ENCODE peak calls at places on chromosomes 16 and 17, in five cellular contexts. L is PC-3, K is lower lobe of right lung, M is AG04450, D is left lung. O is an unnamed sample.

GRCh38 chr17:8997994-8998628 is 23.2 kb upstream of the NTN1 start:
- DNase-seq in M (no peak), K (peak), L (peak), D (peak), O (peak)

GRCh38 chr17:49976163-49976827 is 7.3 kb downstream of the DLX4 start:
- DNase-seq in K (no peak), D (no peak), L (no peak), M (no peak), O (no peak)

GRCh38 chr16:68147438-68147837 is 62.3 kb downstream of the NFATC3 start:
- DNase-seq in M (no peak), K (no peak), L (peak), D (no peak), O (no peak)

GRCh38 chr17:59565959-59566324 is 532 bp downstream of the DHX40 start:
- DNase-seq in M (peak), K (peak), L (peak), D (peak), O (peak)

GRCh38 chr16:3492356-3492755 is 2.9 kb downstream of the C16orf90 start:
- DNase-seq in D (no peak), K (peak), L (no peak), M (no peak), O (no peak)

GRCh38 chr17:945672-946071 is 33.9 kb downstream of the NXN start:
- DNase-seq in M (no peak), L (no peak), D (no peak), K (no peak), O (no peak)

GRCh38 chr16:84029297-84030096 is 13.1 kb downstream of the SLC38A8 start:
- DNase-seq in K (no peak), L (no peak), D (no peak), M (no peak), O (no peak)

GRCh38 chr17:10052414-10052813 is 146.0 kb downstream of the GAS7 start:
- DNase-seq in D (no peak), K (no peak), M (no peak), L (no peak), O (no peak)

GRCh38 chr17:44840936-44841335 is 6.7 kb upstream of the HIGD1B start:
- DNase-seq in L (no peak), K (no peak), D (no peak), M (no peak), O (no peak)

GRCh38 chr17:32794533-32795246 is 82.2 kb downstream of the MYO1D start:
- DNase-seq in M (no peak), L (no peak), D (no peak), K (no peak), O (no peak)

GRCh38 chr16:47567321-47567720 is 106.2 kb downstream of the PHKB start:
- DNase-seq in D (no peak), M (no peak), K (no peak), L (no peak), O (no peak)

GRCh38 chr16:8931864-8932263 is 31.8 kb downstream of the USP7 start:
- DNase-seq in D (no peak), K (no peak), M (peak), L (peak), O (no peak)

GRCh38 chr16:10552998-10553491 is 27.4 kb downstream of the EMP2 start:
- DNase-seq in K (peak), D (peak), L (no peak), M (no peak), O (peak)

GRCh38 chr16:19167710-19168172 is 299 bp upstream of the SYT17 start:
- DNase-seq in K (peak), M (no peak), L (peak), D (peak), O (peak)

GRCh38 chr16:84153660-84154214 is 8.6 kb downstream of the DNAAF1 start:
- DNase-seq in M (no peak), D (no peak), L (no peak), K (no peak), O (peak)

GRCh38 chr17:82788206-82789001 is 36.5 kb downstream of the TBCD start:
- DNase-seq in L (no peak), D (no peak), K (no peak), M (no peak), O (no peak)

GRCh38 chr17:82791532-82791931 is 39.7 kb downstream of the TBCD start:
- DNase-seq in D (no peak), L (peak), M (peak), K (no peak), O (no peak)

GRCh38 chr17:82789806-82790205 is 37.9 kb downstream of the TBCD start:
- DNase-seq in L (no peak), M (no peak), D (no peak), K (no peak), O (no peak)

GRCh38 chr17:82789051-82789592 is 37.3 kb downstream of the TBCD start:
- DNase-seq in M (no peak), D (no peak), K (no peak), L (no peak), O (no peak)

DNA sequence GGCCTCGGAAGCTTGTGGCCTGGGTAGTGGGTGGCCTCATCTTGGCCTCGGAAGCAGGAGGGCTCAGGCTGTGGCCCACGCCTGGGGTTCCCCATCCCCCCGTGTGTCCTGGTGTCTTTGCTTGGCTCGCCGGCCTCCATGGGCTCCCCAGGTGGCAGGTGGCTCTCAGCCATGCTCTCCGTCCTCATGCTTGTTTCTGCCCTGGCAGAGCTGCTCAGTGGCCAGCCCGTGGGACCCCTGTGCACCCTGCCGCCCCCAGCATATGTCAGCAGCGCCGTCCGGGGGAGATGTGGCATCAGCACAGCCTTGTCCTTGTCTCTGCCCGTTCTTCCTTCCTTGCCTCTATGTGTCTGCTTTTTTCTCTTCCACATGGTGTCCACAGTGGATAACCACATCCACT is 38.5 kb downstream of the TBCD start:
- DNase-seq in L (no peak), M (no peak), D (no peak), K (no peak), O (no peak)
- TF ChIP-seq CTCF in L (no peak), M (no peak), D (no peak), K (no peak), O (no peak)

DNA sequence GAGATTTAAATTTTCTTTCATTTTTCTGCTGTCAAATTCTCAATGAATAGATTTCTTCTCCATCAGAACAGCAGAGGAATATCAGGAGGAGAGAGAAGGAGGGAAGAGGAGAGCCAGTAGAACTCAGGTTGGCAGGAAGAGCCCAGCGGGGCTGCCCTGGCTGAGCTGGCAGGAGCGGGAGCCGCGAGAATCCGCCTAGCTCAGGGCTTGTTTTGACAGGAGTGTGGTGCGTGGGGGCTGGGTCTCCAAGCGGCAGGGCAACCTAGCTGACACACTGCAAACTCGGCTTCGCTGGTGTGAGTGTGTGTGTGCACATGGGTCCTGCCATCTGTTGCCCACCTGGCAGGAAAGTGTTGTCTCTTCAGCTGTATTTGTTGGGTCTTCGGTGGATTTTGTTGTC is 27.9 kb upstream of the BCAR1 start:
- DNase-seq in D (no peak), K (no peak), M (no peak), L (peak), O (no peak)
- H3K4me3 ChIP-seq in D (no peak), K (no peak), M (no peak), L (no peak), O (no peak)

DNA sequence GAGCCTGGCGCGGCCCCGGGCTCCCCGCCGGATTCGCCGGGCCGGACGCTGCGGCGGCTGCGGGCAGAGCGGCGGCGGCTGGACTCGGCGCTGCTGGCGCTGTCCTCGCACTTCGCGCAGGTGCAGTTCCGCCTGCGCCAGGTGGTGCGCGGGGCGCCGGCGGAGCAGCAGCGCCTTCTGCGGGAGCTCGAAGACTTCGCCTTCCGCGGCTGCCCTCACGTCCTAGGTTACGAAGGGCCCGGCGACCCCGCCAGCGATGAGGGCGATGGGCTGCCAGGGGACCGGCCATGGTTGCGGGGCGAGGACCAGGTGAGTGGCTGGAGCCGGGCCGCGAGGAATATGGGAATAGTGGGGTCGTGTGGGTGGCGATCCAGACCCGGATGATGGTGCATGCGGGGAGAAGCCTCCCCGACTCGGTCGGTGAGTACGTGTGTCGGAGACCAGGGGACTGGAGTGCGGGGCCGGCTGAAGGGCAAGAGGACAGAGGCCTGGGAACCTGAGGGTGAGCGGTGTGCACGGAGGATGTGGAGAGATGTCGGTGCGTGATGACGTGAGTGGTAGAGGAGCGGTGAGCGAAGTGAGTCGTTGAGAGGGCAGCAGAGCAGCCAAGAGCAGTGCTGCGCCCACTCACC is 517 bp downstream of the RUNDC1 start:
- DNase-seq in M (no peak), L (peak), D (peak), K (peak), O (peak)
- H3K27ac ChIP-seq in M (no peak), L (peak), D (peak), K (peak), O (peak)

GRCh38 chr17:79991140-79991923 is 44.3 kb downstream of the TBC1D16 start:
- DNase-seq in L (peak), D (peak), M (peak), K (peak), O (peak)

GRCh38 chr17:79990704-79991103 is 45.0 kb downstream of the TBC1D16 start:
- DNase-seq in D (no peak), M (no peak), K (no peak), L (no peak), O (no peak)

GRCh38 chr17:79993390-79994221 is 42.1 kb downstream of the TBC1D16 start:
- DNase-seq in D (peak), K (peak), M (peak), L (no peak), O (peak)

GRCh38 chr17:79992657-79993389 is 42.8 kb downstream of the TBC1D16 start:
- DNase-seq in D (no peak), K (no peak), L (no peak), M (no peak), O (no peak)

GRCh38 chr17:79991924-79992656 is 43.6 kb downstream of the TBC1D16 start:
- DNase-seq in D (no peak), K (no peak), M (no peak), L (peak), O (no peak)
- TF ChIP-seq CTCF in D (no peak), K (peak), M (no peak), L (no peak), O (peak)

DNA sequence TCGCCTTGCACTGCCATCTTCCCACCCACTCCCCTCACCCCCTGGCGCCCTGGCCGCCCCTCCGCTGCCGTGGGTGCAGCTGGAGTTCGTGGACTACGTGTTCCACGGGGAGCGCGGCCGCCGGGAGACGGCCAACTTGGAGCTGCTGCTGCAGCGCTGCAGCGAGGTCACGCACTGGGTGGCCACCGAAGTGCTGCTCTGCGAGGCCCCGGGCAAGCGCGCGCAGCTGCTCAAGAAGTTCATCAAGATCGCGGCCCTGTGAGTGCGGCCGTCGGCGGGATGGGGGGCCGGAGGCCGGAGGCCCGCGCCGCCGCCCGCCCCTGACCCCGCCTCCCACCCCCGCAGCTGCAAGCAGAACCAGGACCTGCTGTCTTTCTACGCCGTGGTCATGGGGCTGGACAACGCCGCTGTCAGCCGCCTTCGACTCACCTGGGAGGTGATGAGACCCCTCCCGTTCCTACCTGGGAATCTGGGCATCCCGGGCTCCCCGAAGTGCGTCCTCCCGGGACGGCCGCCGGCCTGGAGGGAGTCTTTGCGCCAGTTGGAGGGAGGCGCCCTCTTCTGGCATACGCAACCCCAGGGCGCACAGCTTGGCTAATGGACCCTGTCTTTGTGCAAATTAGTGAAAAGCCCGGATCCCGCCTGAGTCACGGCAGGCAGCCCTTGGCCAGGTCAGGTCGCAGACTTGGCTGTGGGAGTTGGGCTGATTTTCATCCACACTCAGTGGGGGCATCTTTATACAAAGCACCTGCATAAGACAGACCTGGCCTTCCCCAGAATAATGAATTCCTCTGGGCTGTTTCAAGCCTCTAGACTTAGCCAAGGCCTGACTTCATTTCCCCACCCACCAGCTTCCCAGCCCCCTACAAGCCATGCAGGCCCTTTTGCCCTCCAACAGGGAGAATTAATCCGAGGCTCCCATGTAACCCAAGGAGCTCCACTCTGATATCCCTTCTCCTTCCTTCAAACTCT is 14.3 kb downstream of the RAPGEFL1 start:
- DNase-seq in M (no peak), D (peak), K (peak), L (peak), O (peak)
- H3K4me3 ChIP-seq in M (peak), D (peak), K (peak), L (peak), O (peak)

GRCh38 chr16:15533386-15533785 is 99.0 kb downstream of the BMERB1 start:
- DNase-seq in L (no peak), D (no peak), K (no peak), M (no peak), O (no peak)
- H3K27ac ChIP-seq in L (no peak), D (no peak), K (no peak), M (no peak), O (no peak)

GRCh38 chr17:11981862-11982261 is 15.4 kb downstream of the ZNF18 start:
- DNase-seq in L (no peak), K (no peak), M (no peak), D (no peak), O (no peak)

GRCh38 chr17:11991461-11991860 is 5.8 kb downstream of the ZNF18 start:
- DNase-seq in L (no peak), K (no peak), D (no peak), M (no peak), O (no peak)

GRCh38 chr17:11986939-11987329 is 10.3 kb downstream of the ZNF18 start:
- DNase-seq in M (peak), K (no peak), D (no peak), L (peak), O (no peak)

GRCh38 chr17:11990363-11990983 is 6.8 kb downstream of the ZNF18 start:
- DNase-seq in M (no peak), D (no peak), K (no peak), L (no peak), O (no peak)

GRCh38 chr17:11986179-11986938 is 10.9 kb downstream of the ZNF18 start:
- DNase-seq in M (no peak), D (no peak), K (no peak), L (no peak), O (no peak)
- TF ChIP-seq CTCF in M (no peak), D (no peak), K (no peak), L (no peak), O (no peak)

DNA sequence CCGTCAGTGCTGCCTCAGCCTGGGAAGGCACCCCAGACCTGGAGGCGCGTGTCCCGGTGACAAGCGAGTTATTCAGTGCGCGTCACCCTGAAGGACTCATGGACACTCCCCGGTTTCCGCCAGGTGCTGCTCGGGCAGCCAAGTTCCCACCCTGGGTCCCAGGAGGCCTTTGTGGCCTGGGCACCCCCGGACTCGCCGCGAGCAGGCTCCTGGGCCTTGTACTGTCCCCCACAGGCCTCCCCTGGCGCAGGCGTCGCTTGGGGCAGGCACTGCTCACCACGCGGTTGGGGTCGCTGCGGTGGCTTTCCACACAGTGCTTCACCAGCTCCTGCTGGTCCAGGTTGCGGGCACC is 7.5 kb downstream of the RNF166 start:
- DNase-seq in K (no peak), M (no peak), L (no peak), D (no peak), O (no peak)
- H3K4me3 ChIP-seq in K (no peak), M (no peak), L (no peak), D (no peak), O (no peak)